ENCODE peak calls at places on chromosomes 5 and 9, in six cellular contexts. One of them, this sample, is unnamed.

GRCh38 chr5:17381926-17382325 is 116.1 kb upstream of the TAF11L2 start:
- DNase-seq in dorsolateral prefrontal cortex: no peak
- DNase-seq in occipital lobe: no peak
- DNase-seq in kidney: no peak
- DNase-seq in colonic mucosa: no peak
- DNase-seq in C1 segment of cervical spinal cord: no peak
- DNase-seq in this sample: no peak

GRCh38 chr9:106174331-106174730 is 480.0 kb downstream of the TMEM38B start:
- DNase-seq in dorsolateral prefrontal cortex: no peak
- DNase-seq in occipital lobe: no peak
- DNase-seq in kidney: no peak
- DNase-seq in colonic mucosa: no peak
- DNase-seq in C1 segment of cervical spinal cord: no peak
- DNase-seq in this sample: no peak

GRCh38 chr9:107807183-107807582 is 317.6 kb upstream of the KLF4 start:
- DNase-seq in dorsolateral prefrontal cortex: no peak
- DNase-seq in occipital lobe: no peak
- DNase-seq in kidney: no peak
- DNase-seq in colonic mucosa: no peak
- DNase-seq in C1 segment of cervical spinal cord: no peak
- DNase-seq in this sample: no peak

GRCh38 chr5:23507278-23507685 is at the start of gene PRDM9:
- DNase-seq in dorsolateral prefrontal cortex: no peak
- DNase-seq in occipital lobe: no peak
- DNase-seq in kidney: peak
- DNase-seq in colonic mucosa: no peak
- DNase-seq in C1 segment of cervical spinal cord: no peak
- DNase-seq in this sample: no peak

GRCh38 chr5:102666164-102666951 is 88.7 kb upstream of the PAM start:
- DNase-seq in dorsolateral prefrontal cortex: peak
- DNase-seq in occipital lobe: peak
- DNase-seq in kidney: no peak
- DNase-seq in colonic mucosa: no peak
- DNase-seq in C1 segment of cervical spinal cord: no peak
- DNase-seq in this sample: no peak

GRCh38 chr9:121059998-121060636 is 10.0 kb upstream of the C5 start:
- DNase-seq in dorsolateral prefrontal cortex: peak
- DNase-seq in occipital lobe: no peak
- DNase-seq in kidney: no peak
- DNase-seq in colonic mucosa: peak
- DNase-seq in C1 segment of cervical spinal cord: no peak
- DNase-seq in this sample: no peak

GRCh38 chr9:121765021-121765950 is 113.9 kb downstream of the DAB2IP start:
- DNase-seq in dorsolateral prefrontal cortex: no peak
- DNase-seq in occipital lobe: no peak
- DNase-seq in kidney: peak
- DNase-seq in colonic mucosa: no peak
- DNase-seq in C1 segment of cervical spinal cord: no peak
- DNase-seq in this sample: no peak

GRCh38 chr9:6356904-6357303 is 28.7 kb downstream of the TPD52L3 start:
- DNase-seq in dorsolateral prefrontal cortex: no peak
- DNase-seq in occipital lobe: no peak
- DNase-seq in kidney: no peak
- DNase-seq in colonic mucosa: no peak
- DNase-seq in C1 segment of cervical spinal cord: no peak
- DNase-seq in this sample: no peak

GRCh38 chr5:9617739-9618504 is 12.2 kb downstream of the TAS2R1 start:
- DNase-seq in dorsolateral prefrontal cortex: no peak
- DNase-seq in occipital lobe: no peak
- DNase-seq in kidney: no peak
- DNase-seq in colonic mucosa: no peak
- DNase-seq in C1 segment of cervical spinal cord: no peak
- DNase-seq in this sample: no peak

GRCh38 chr9:115276621-115277020 is 158.7 kb upstream of the TNC start:
- DNase-seq in dorsolateral prefrontal cortex: no peak
- DNase-seq in occipital lobe: no peak
- DNase-seq in kidney: no peak
- DNase-seq in colonic mucosa: no peak
- DNase-seq in C1 segment of cervical spinal cord: no peak
- DNase-seq in this sample: no peak

GRCh38 chr5:102858808-102859207 is 103.7 kb downstream of the PAM start:
- DNase-seq in dorsolateral prefrontal cortex: no peak
- DNase-seq in occipital lobe: no peak
- DNase-seq in kidney: no peak
- DNase-seq in colonic mucosa: no peak
- DNase-seq in C1 segment of cervical spinal cord: no peak
- DNase-seq in this sample: no peak

GRCh38 chr9:35164711-35165110 is 2.9 kb downstream of the UNC13B start:
- DNase-seq in dorsolateral prefrontal cortex: no peak
- DNase-seq in occipital lobe: no peak
- DNase-seq in kidney: no peak
- DNase-seq in colonic mucosa: no peak
- DNase-seq in C1 segment of cervical spinal cord: no peak
- DNase-seq in this sample: no peak

GRCh38 chr9:79129865-79130480 is 441.8 kb upstream of the TLE4 start:
- DNase-seq in dorsolateral prefrontal cortex: peak
- DNase-seq in occipital lobe: peak
- DNase-seq in kidney: no peak
- DNase-seq in colonic mucosa: peak
- DNase-seq in C1 segment of cervical spinal cord: no peak
- DNase-seq in this sample: no peak

GRCh38 chr9:130034570-130034969 is 8.4 kb downstream of the FNBP1 start:
- DNase-seq in dorsolateral prefrontal cortex: no peak
- DNase-seq in occipital lobe: no peak
- DNase-seq in kidney: no peak
- DNase-seq in colonic mucosa: no peak
- DNase-seq in C1 segment of cervical spinal cord: no peak
- DNase-seq in this sample: no peak

GRCh38 chr9:37209431-37210386 is 89.3 kb downstream of the ZCCHC7 start:
- DNase-seq in dorsolateral prefrontal cortex: no peak
- DNase-seq in occipital lobe: no peak
- DNase-seq in kidney: no peak
- DNase-seq in colonic mucosa: no peak
- DNase-seq in C1 segment of cervical spinal cord: no peak
- DNase-seq in this sample: no peak

GRCh38 chr5:40172721-40173120 is 507.0 kb upstream of the PTGER4 start:
- DNase-seq in dorsolateral prefrontal cortex: no peak
- DNase-seq in occipital lobe: no peak
- DNase-seq in kidney: no peak
- DNase-seq in colonic mucosa: no peak
- DNase-seq in C1 segment of cervical spinal cord: no peak
- DNase-seq in this sample: no peak

GRCh38 chr9:122004589-122004988 is 88.5 kb downstream of the TTLL11 start:
- DNase-seq in dorsolateral prefrontal cortex: no peak
- DNase-seq in occipital lobe: no peak
- DNase-seq in kidney: no peak
- DNase-seq in colonic mucosa: no peak
- DNase-seq in C1 segment of cervical spinal cord: no peak
- DNase-seq in this sample: peak

GRCh38 chr9:98558575-98558974 is 150.2 kb downstream of the GABBR2 start:
- DNase-seq in dorsolateral prefrontal cortex: no peak
- DNase-seq in occipital lobe: peak
- DNase-seq in kidney: no peak
- DNase-seq in colonic mucosa: peak
- DNase-seq in C1 segment of cervical spinal cord: no peak
- DNase-seq in this sample: peak

GRCh38 chr5:172492991-172493390 is 38.7 kb upstream of the SH3PXD2B start:
- DNase-seq in dorsolateral prefrontal cortex: no peak
- DNase-seq in occipital lobe: no peak
- DNase-seq in kidney: no peak
- DNase-seq in colonic mucosa: peak
- DNase-seq in C1 segment of cervical spinal cord: no peak
- DNase-seq in this sample: peak

GRCh38 chr5:56350030-56350594 is 117.0 kb upstream of the ANKRD55 start:
- DNase-seq in dorsolateral prefrontal cortex: no peak
- DNase-seq in occipital lobe: no peak
- DNase-seq in kidney: no peak
- DNase-seq in colonic mucosa: no peak
- DNase-seq in C1 segment of cervical spinal cord: no peak
- DNase-seq in this sample: no peak

GRCh38 chr9:38018964-38019602 is 49.9 kb downstream of the SHB start:
- DNase-seq in dorsolateral prefrontal cortex: no peak
- DNase-seq in occipital lobe: peak
- DNase-seq in kidney: no peak
- DNase-seq in colonic mucosa: no peak
- DNase-seq in C1 segment of cervical spinal cord: peak
- DNase-seq in this sample: no peak

This sample was measured in osteocyte.